ENCODE peak calls at places on chromosomes 5 and 9, in nine cellular contexts. One of them, this sample, is unnamed.

GRCh38 chr9:72309366-72310133 is 55.5 kb downstream of the ZFAND5 start:
- DNase-seq in omental fat pad: no peak
- DNase-seq in brain microvascular endothelial cell: no peak
- DNase-seq in natural killer cell: no peak
- DNase-seq in Panc1: no peak
- DNase-seq in cardiac muscle cell: no peak
- DNase-seq in nephron progenitor cell: no peak
- DNase-seq in B cell: no peak
- DNase-seq in AG04449: no peak
- DNase-seq in this sample: no peak

GRCh38 chr9:35232867-35233544 is 71.2 kb downstream of the UNC13B start:
- DNase-seq in omental fat pad: no peak
- DNase-seq in brain microvascular endothelial cell: no peak
- DNase-seq in natural killer cell: no peak
- DNase-seq in Panc1: no peak
- DNase-seq in cardiac muscle cell: no peak
- DNase-seq in nephron progenitor cell: no peak
- DNase-seq in B cell: no peak
- DNase-seq in AG04449: no peak
- DNase-seq in this sample: no peak

GRCh38 chr9:116141864-116142561 is 11.6 kb upstream of the PAPPA start:
- DNase-seq in omental fat pad: no peak
- DNase-seq in brain microvascular endothelial cell: no peak
- DNase-seq in natural killer cell: no peak
- DNase-seq in Panc1: no peak
- DNase-seq in cardiac muscle cell: no peak
- DNase-seq in nephron progenitor cell: no peak
- DNase-seq in B cell: no peak
- DNase-seq in AG04449: no peak
- DNase-seq in this sample: no peak

GRCh38 chr9:34993502-34994428 is 4.2 kb downstream of the DNAJB5 start:
- DNase-seq in omental fat pad: peak
- DNase-seq in brain microvascular endothelial cell: no peak
- DNase-seq in natural killer cell: no peak
- DNase-seq in Panc1: no peak
- DNase-seq in cardiac muscle cell: peak
- DNase-seq in nephron progenitor cell: no peak
- DNase-seq in B cell: no peak
- DNase-seq in AG04449: peak
- DNase-seq in this sample: peak

GRCh38 chr9:700365-701282 is 140.9 kb upstream of the DMRT1 start:
- DNase-seq in omental fat pad: no peak
- DNase-seq in brain microvascular endothelial cell: no peak
- DNase-seq in natural killer cell: no peak
- DNase-seq in Panc1: no peak
- DNase-seq in cardiac muscle cell: no peak
- DNase-seq in nephron progenitor cell: no peak
- DNase-seq in B cell: no peak
- DNase-seq in AG04449: no peak
- DNase-seq in this sample: no peak

GRCh38 chr9:11871832-11872231 is 821.4 kb upstream of the TYRP1 start:
- DNase-seq in omental fat pad: no peak
- DNase-seq in brain microvascular endothelial cell: no peak
- DNase-seq in natural killer cell: no peak
- DNase-seq in Panc1: no peak
- DNase-seq in cardiac muscle cell: peak
- DNase-seq in nephron progenitor cell: no peak
- DNase-seq in B cell: no peak
- DNase-seq in AG04449: no peak
- DNase-seq in this sample: no peak

GRCh38 chr9:1722404-1722803 is 292.7 kb upstream of the SMARCA2 start:
- DNase-seq in omental fat pad: no peak
- DNase-seq in brain microvascular endothelial cell: no peak
- DNase-seq in natural killer cell: no peak
- DNase-seq in Panc1: no peak
- DNase-seq in cardiac muscle cell: no peak
- DNase-seq in nephron progenitor cell: no peak
- DNase-seq in B cell: no peak
- DNase-seq in AG04449: no peak
- DNase-seq in this sample: peak

GRCh38 chr9:92481029-92481633 is 1.2 kb downstream of the ASPN start:
- DNase-seq in omental fat pad: no peak
- DNase-seq in brain microvascular endothelial cell: no peak
- DNase-seq in natural killer cell: no peak
- DNase-seq in Panc1: no peak
- DNase-seq in cardiac muscle cell: no peak
- DNase-seq in nephron progenitor cell: no peak
- DNase-seq in B cell: no peak
- DNase-seq in AG04449: no peak
- DNase-seq in this sample: no peak

GRCh38 chr5:132427285-132428146 is 58.0 kb downstream of the SLC22A5 start:
- DNase-seq in omental fat pad: no peak
- DNase-seq in brain microvascular endothelial cell: no peak
- DNase-seq in natural killer cell: peak
- DNase-seq in Panc1: no peak
- DNase-seq in cardiac muscle cell: peak
- DNase-seq in nephron progenitor cell: no peak
- DNase-seq in B cell: peak
- DNase-seq in AG04449: no peak
- DNase-seq in this sample: no peak

DNA sequence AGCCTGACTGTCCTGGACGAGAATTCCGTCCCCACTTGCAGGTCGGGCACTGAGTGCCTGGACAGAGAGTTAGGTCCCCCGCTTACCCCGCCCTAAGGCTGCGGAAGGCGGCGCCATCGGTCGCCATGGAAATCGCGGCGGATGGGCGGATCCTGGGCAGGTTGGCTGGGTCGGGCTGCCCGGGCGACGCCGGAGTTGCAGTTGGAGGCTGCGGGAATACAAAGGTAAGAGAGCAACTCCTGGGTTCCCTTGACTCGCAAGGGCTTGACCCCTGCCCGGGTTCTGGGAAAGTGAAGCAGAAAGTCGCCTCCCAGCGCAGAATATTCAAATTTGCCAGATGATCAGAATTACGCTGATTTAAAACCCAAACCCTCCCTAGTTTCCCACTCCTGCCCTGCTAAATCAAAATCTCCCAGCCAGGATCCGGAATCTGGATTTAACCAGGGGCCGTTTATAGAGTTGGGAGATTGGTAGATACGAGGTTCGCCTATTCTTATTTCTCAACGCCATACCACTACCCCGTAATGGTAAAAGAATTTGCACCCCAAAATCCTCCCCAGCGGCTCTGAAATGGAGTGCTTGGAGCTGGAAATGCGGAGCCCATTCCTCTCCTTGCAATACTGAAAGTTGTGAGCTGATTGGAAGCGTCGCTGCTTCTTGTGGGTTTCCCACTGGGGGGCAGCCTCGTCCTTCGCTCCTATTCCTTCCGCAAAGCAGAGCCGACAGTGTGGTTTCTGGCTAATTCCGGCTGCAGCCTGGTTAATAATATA is 156.4 kb upstream of the RASEF start:
- DNase-seq in omental fat pad: peak
- DNase-seq in brain microvascular endothelial cell: peak
- DNase-seq in natural killer cell: no peak
- DNase-seq in Panc1: peak
- DNase-seq in cardiac muscle cell: peak
- DNase-seq in nephron progenitor cell: peak
- DNase-seq in B cell: no peak
- DNase-seq in AG04449: peak
- DNase-seq in this sample: peak
- TF ChIP-seq CTCF in omental fat pad: no peak
- TF ChIP-seq CTCF in brain microvascular endothelial cell: peak
- TF ChIP-seq CTCF in natural killer cell: no peak
- TF ChIP-seq CTCF in Panc1: peak
- TF ChIP-seq CTCF in cardiac muscle cell: peak
- TF ChIP-seq CTCF in nephron progenitor cell: peak
- TF ChIP-seq CTCF in B cell: no peak
- TF ChIP-seq CTCF in AG04449: peak
- TF ChIP-seq CTCF in this sample: peak

GRCh38 chr9:81629440-81629839 is 59.9 kb downstream of the TLE1 start:
- DNase-seq in omental fat pad: no peak
- DNase-seq in brain microvascular endothelial cell: no peak
- DNase-seq in natural killer cell: no peak
- DNase-seq in Panc1: no peak
- DNase-seq in cardiac muscle cell: no peak
- DNase-seq in nephron progenitor cell: no peak
- DNase-seq in B cell: no peak
- DNase-seq in AG04449: no peak
- DNase-seq in this sample: no peak

GRCh38 chr9:81626511-81626910 is 62.8 kb downstream of the TLE1 start:
- DNase-seq in omental fat pad: no peak
- DNase-seq in brain microvascular endothelial cell: no peak
- DNase-seq in natural killer cell: no peak
- DNase-seq in Panc1: peak
- DNase-seq in cardiac muscle cell: no peak
- DNase-seq in nephron progenitor cell: no peak
- DNase-seq in B cell: no peak
- DNase-seq in AG04449: no peak
- DNase-seq in this sample: no peak

GRCh38 chr9:81625969-81626368 is 63.4 kb downstream of the TLE1 start:
- DNase-seq in omental fat pad: no peak
- DNase-seq in brain microvascular endothelial cell: no peak
- DNase-seq in natural killer cell: no peak
- DNase-seq in Panc1: no peak
- DNase-seq in cardiac muscle cell: no peak
- DNase-seq in nephron progenitor cell: no peak
- DNase-seq in B cell: no peak
- DNase-seq in AG04449: no peak
- DNase-seq in this sample: no peak

GRCh38 chr9:81628897-81629296 is 60.5 kb downstream of the TLE1 start:
- DNase-seq in omental fat pad: no peak
- DNase-seq in brain microvascular endothelial cell: no peak
- DNase-seq in natural killer cell: no peak
- DNase-seq in Panc1: peak
- DNase-seq in cardiac muscle cell: no peak
- DNase-seq in nephron progenitor cell: no peak
- DNase-seq in B cell: no peak
- DNase-seq in AG04449: no peak
- DNase-seq in this sample: no peak

GRCh38 chr9:81627481-81627880 is 61.9 kb downstream of the TLE1 start:
- DNase-seq in omental fat pad: no peak
- DNase-seq in brain microvascular endothelial cell: no peak
- DNase-seq in natural killer cell: no peak
- DNase-seq in Panc1: no peak
- DNase-seq in cardiac muscle cell: no peak
- DNase-seq in nephron progenitor cell: no peak
- DNase-seq in B cell: no peak
- DNase-seq in AG04449: no peak
- DNase-seq in this sample: no peak
- TF ChIP-seq CTCF in omental fat pad: no peak
- TF ChIP-seq CTCF in brain microvascular endothelial cell: no peak
- TF ChIP-seq CTCF in natural killer cell: no peak
- TF ChIP-seq CTCF in Panc1: no peak
- TF ChIP-seq CTCF in cardiac muscle cell: no peak
- TF ChIP-seq CTCF in nephron progenitor cell: no peak
- TF ChIP-seq CTCF in B cell: no peak
- TF ChIP-seq CTCF in AG04449: no peak
- TF ChIP-seq CTCF in this sample: no peak

GRCh38 chr9:98303556-98304125 is 48.2 kb upstream of the TBC1D2 start:
- DNase-seq in omental fat pad: no peak
- DNase-seq in brain microvascular endothelial cell: no peak
- DNase-seq in natural killer cell: no peak
- DNase-seq in Panc1: no peak
- DNase-seq in cardiac muscle cell: no peak
- DNase-seq in nephron progenitor cell: no peak
- DNase-seq in B cell: no peak
- DNase-seq in AG04449: no peak
- DNase-seq in this sample: no peak

GRCh38 chr9:98298476-98298875 is 43.0 kb upstream of the TBC1D2 start:
- DNase-seq in omental fat pad: no peak
- DNase-seq in brain microvascular endothelial cell: no peak
- DNase-seq in natural killer cell: no peak
- DNase-seq in Panc1: no peak
- DNase-seq in cardiac muscle cell: no peak
- DNase-seq in nephron progenitor cell: no peak
- DNase-seq in B cell: no peak
- DNase-seq in AG04449: no peak
- DNase-seq in this sample: no peak

GRCh38 chr9:98302938-98303337 is 47.5 kb upstream of the TBC1D2 start:
- DNase-seq in omental fat pad: no peak
- DNase-seq in brain microvascular endothelial cell: no peak
- DNase-seq in natural killer cell: no peak
- DNase-seq in Panc1: no peak
- DNase-seq in cardiac muscle cell: no peak
- DNase-seq in nephron progenitor cell: no peak
- DNase-seq in B cell: no peak
- DNase-seq in AG04449: no peak
- DNase-seq in this sample: no peak

GRCh38 chr9:98302150-98302549 is 46.7 kb upstream of the TBC1D2 start:
- DNase-seq in omental fat pad: no peak
- DNase-seq in brain microvascular endothelial cell: no peak
- DNase-seq in natural killer cell: no peak
- DNase-seq in Panc1: no peak
- DNase-seq in cardiac muscle cell: no peak
- DNase-seq in nephron progenitor cell: no peak
- DNase-seq in B cell: no peak
- DNase-seq in AG04449: no peak
- DNase-seq in this sample: no peak

DNA sequence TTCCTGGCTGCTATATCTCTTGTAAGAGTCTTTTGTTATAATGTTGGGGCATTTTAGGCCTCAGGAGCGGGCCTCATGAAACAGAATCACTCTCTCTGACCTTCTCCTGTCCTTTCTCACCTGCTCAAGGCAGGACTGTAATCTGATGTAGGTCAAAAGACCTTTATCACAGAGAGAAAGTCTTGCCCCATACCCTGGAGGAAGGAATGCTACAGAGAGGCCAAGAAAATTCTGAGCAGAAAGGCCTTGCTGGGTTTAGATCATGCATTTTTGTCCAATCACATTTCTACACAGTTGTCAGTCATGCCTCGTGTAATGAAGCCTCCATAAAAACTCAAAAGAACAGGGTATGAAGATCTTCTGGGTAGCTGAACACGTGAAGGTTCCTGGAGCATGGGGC is 45.2 kb upstream of the TBC1D2 start:
- DNase-seq in omental fat pad: no peak
- DNase-seq in brain microvascular endothelial cell: no peak
- DNase-seq in natural killer cell: no peak
- DNase-seq in Panc1: no peak
- DNase-seq in cardiac muscle cell: no peak
- DNase-seq in nephron progenitor cell: no peak
- DNase-seq in B cell: no peak
- DNase-seq in AG04449: no peak
- DNase-seq in this sample: no peak
- TF ChIP-seq CTCF in omental fat pad: no peak
- TF ChIP-seq CTCF in brain microvascular endothelial cell: no peak
- TF ChIP-seq CTCF in natural killer cell: no peak
- TF ChIP-seq CTCF in Panc1: no peak
- TF ChIP-seq CTCF in cardiac muscle cell: no peak
- TF ChIP-seq CTCF in nephron progenitor cell: no peak
- TF ChIP-seq CTCF in B cell: no peak
- TF ChIP-seq CTCF in AG04449: no peak
- TF ChIP-seq CTCF in this sample: no peak

DNA sequence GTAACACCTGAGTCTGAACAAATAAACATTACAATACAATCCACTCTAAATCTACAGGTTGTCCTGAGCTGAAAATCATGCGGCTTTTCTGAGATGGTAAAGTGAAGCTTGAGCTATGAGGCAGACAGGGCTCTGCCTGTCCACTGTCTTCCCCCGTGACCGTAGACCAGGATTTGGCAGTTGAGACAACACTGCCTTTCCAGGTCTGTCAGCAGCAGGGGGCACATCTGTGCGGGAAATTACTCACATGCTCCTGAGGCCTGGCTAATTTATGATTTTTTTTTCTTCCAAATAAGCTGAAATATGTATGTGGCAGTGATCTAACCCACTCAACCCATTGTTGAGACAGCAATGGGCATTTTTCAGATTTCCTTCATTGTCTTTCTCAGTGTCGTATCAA is 307.9 kb downstream of the FBXL7 start:
- DNase-seq in omental fat pad: no peak
- DNase-seq in brain microvascular endothelial cell: peak
- DNase-seq in natural killer cell: no peak
- DNase-seq in Panc1: no peak
- DNase-seq in cardiac muscle cell: peak
- DNase-seq in nephron progenitor cell: no peak
- DNase-seq in B cell: no peak
- DNase-seq in AG04449: no peak
- DNase-seq in this sample: no peak
- TF ChIP-seq CTCF in omental fat pad: no peak
- TF ChIP-seq CTCF in brain microvascular endothelial cell: peak
- TF ChIP-seq CTCF in natural killer cell: no peak
- TF ChIP-seq CTCF in Panc1: no peak
- TF ChIP-seq CTCF in cardiac muscle cell: peak
- TF ChIP-seq CTCF in nephron progenitor cell: no peak
- TF ChIP-seq CTCF in B cell: no peak
- TF ChIP-seq CTCF in AG04449: peak
- TF ChIP-seq CTCF in this sample: peak

This sample was measured in GM23338.